ENCODE peak calls at places on chromosomes 3 and 15, in four cellular contexts. T, G, H and E are unnamed samples.

GRCh38 chr15:76006136-76006778 is 6.0 kb downstream of the NRG4 start:
- DNase-seq in T (peak), G (no peak), H (no peak), E (no peak)

GRCh38 chr15:90675464-90675863 is 41.7 kb upstream of the BLM start:
- DNase-seq in T (no peak), G (no peak), H (no peak), E (no peak)

GRCh38 chr3:126672741-126673140 is 17.8 kb upstream of the TXNRD3 start:
- DNase-seq in T (no peak), G (no peak), H (peak), E (no peak)

GRCh38 chr3:8279476-8279875 is 222.1 kb upstream of the LMCD1 start:
- DNase-seq in T (peak), G (no peak), H (peak), E (no peak)

GRCh38 chr3:139718415-139718814 is 40.6 kb upstream of the NMNAT3 start:
- DNase-seq in T (peak), G (peak), H (peak), E (peak)

GRCh38 chr3:106542101-106542769 is 673.4 kb upstream of the CBLB start:
- DNase-seq in T (peak), G (peak), H (no peak), E (no peak)

GRCh38 chr15:58332676-58333400 is 99.0 kb upstream of the LIPC start:
- DNase-seq in T (peak), G (no peak), H (no peak), E (peak)

GRCh38 chr15:97791824-97792792 is 168.4 kb upstream of the ARRDC4 start:
- DNase-seq in T (peak), G (no peak), H (peak), E (no peak)

GRCh38 chr3:133767607-133768006 is 21.4 kb downstream of the TF start:
- DNase-seq in T (no peak), G (no peak), H (no peak), E (no peak)

GRCh38 chr3:98812851-98813374 is 49.8 kb downstream of the ST3GAL6 start:
- DNase-seq in T (peak), G (no peak), H (no peak), E (peak)

GRCh38 chr3:49790626-49791411 is 4.5 kb upstream of the IP6K1 start:
- DNase-seq in T (no peak), G (no peak), H (no peak), E (peak)

GRCh38 chr3:97914390-97914789 is 57.8 kb downstream of the RIOX2 start:
- DNase-seq in T (peak), G (no peak), H (no peak), E (no peak)

GRCh38 chr3:175679582-175679981 is 820.4 kb downstream of the NAALADL2 start:
- DNase-seq in T (no peak), G (no peak), H (no peak), E (no peak)

GRCh38 chr3:122392868-122393844 is 9.2 kb downstream of the FAM162A start:
- DNase-seq in T (peak), G (peak), H (no peak), E (peak)

GRCh38 chr3:62876064-62876463 is 848 bp upstream of the CADPS start:
- DNase-seq in T (peak), G (peak), H (peak), E (peak)

GRCh38 chr15:69393831-69394491 is 20.2 kb upstream of the KIF23 start:
- DNase-seq in T (no peak), G (no peak), H (no peak), E (no peak)

GRCh38 chr3:58524326-58524888 is 12.6 kb downstream of the ACOX2 start:
- DNase-seq in T (no peak), G (no peak), H (no peak), E (no peak)

GRCh38 chr3:65902304-65902793 is 136.4 kb downstream of the MAGI1 start:
- DNase-seq in T (peak), G (no peak), H (peak), E (no peak)

GRCh38 chr3:119173325-119173724 is at the start of gene UPK1B:
- DNase-seq in T (peak), G (no peak), H (peak), E (no peak)

GRCh38 chr3:107831590-107831989 is 259.2 kb downstream of the CD47 start:
- DNase-seq in T (no peak), G (no peak), H (no peak), E (no peak)

GRCh38 chr15:63896336-63897115 is 62.8 kb upstream of the HERC1 start:
- DNase-seq in T (peak), G (no peak), H (no peak), E (peak)

GRCh38 chr3:146256851-146257486 is 6.1 kb upstream of the PLSCR4 start:
- DNase-seq in T (no peak), G (no peak), H (peak), E (no peak)

GRCh38 chr3:143170043-143170442 is 50.5 kb downstream of the CHST2 start:
- DNase-seq in T (no peak), G (no peak), H (no peak), E (no peak)
- H2BK15ac ChIP-seq in T (no peak), G (no peak), H (no peak), E (no peak)

GRCh38 chr3:184765730-184766074 is 46.3 kb upstream of the VPS8 start:
- DNase-seq in T (no peak), G (no peak), H (no peak), E (no peak)

GRCh38 chr3:184767377-184767776 is 44.6 kb upstream of the VPS8 start:
- DNase-seq in T (no peak), G (no peak), H (no peak), E (no peak)

GRCh38 chr3:184764176-184764575 is 47.8 kb upstream of the VPS8 start:
- DNase-seq in T (no peak), G (no peak), H (no peak), E (no peak)

GRCh38 chr3:184765047-184765729 is 46.8 kb upstream of the VPS8 start:
- DNase-seq in T (no peak), G (no peak), H (no peak), E (no peak)

GRCh38 chr3:184766555-184767261 is 45.3 kb upstream of the VPS8 start:
- DNase-seq in T (peak), G (no peak), H (peak), E (peak)
- H2BK15ac ChIP-seq in T (no peak), G (no peak), H (no peak), E (no peak)

GRCh38 chr15:42079401-42079908 is 14.9 kb downstream of the PLA2G4D start:
- DNase-seq in T (no peak), G (no peak), H (peak), E (no peak)

GRCh38 chr15:42082141-42082540 is 12.2 kb downstream of the PLA2G4D start:
- DNase-seq in T (no peak), G (no peak), H (no peak), E (no peak)

GRCh38 chr15:42082832-42083604 is 11.3 kb downstream of the PLA2G4D start:
- DNase-seq in T (no peak), G (no peak), H (no peak), E (no peak)

GRCh38 chr15:42080585-42081462 is 13.5 kb downstream of the PLA2G4D start:
- DNase-seq in T (peak), G (no peak), H (peak), E (no peak)

GRCh38 chr15:42081463-42081830 is 12.9 kb downstream of the PLA2G4D start:
- DNase-seq in T (no peak), G (no peak), H (peak), E (no peak)
- H2BK15ac ChIP-seq in T (no peak), G (no peak), H (no peak), E (no peak)

GRCh38 chr15:29345549-29346525 is 76.2 kb upstream of the NSMCE3 start:
- DNase-seq in T (peak), G (peak), H (peak), E (no peak)
- H2BK15ac ChIP-seq in T (no peak), G (peak), H (no peak), E (no peak)

GRCh38 chr3:100708989-100709839 is at the start of gene TFG:
- DNase-seq in T (peak), G (peak), H (peak), E (peak)

GRCh38 chr3:100709840-100710235 is 544 bp downstream of the TFG start:
- DNase-seq in T (peak), G (peak), H (peak), E (peak)

GRCh38 chr3:100710355-100711198 is 1.3 kb downstream of the TFG start:
- DNase-seq in T (peak), G (peak), H (peak), E (peak)

GRCh38 chr3:100706365-100706764 is 2.9 kb upstream of the TFG start:
- DNase-seq in T (no peak), G (no peak), H (no peak), E (no peak)

DNA sequence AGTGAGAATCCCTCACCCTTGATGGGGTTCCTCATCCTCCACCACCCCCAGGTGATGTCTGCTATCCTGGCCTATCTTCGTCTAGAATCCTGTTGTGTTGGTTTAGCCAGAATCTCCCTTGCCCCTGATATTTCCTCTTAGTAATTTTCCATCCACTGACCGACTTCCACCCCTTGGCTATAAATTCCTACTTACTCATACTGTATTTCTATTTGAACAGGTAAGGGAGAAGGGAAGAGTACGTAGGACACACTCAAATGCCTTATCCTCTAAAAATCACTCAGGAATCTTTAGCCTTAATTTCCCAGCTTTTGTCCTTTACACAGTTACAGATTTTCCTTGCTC is 678 bp upstream of the TFG start:
- DNase-seq in T (no peak), G (no peak), H (no peak), E (no peak)
- H2BK15ac ChIP-seq in T (no peak), G (no peak), H (no peak), E (no peak)